ENCODE peak calls at places on chromosomes 5 and 9, in six cellular contexts. Z is tibial nerve, V is HepG2, X is spleen, O is uterus, G is lower leg skin. W is an unnamed sample.

GRCh38 chr5:178360231-178360925 is 127.8 kb upstream of the PHYKPL start:
- DNase-seq in Z (no peak), V (no peak), X (peak), O (no peak), G (no peak), W (no peak)

GRCh38 chr5:67195406-67196275 is 958 bp downstream of the CD180 start:
- DNase-seq in Z (no peak), V (no peak), X (no peak), O (no peak), G (no peak), W (no peak)

GRCh38 chr5:54834121-54834842 is 151.1 kb downstream of the ESM1 start:
- DNase-seq in Z (no peak), V (no peak), X (no peak), O (no peak), G (no peak), W (no peak)

GRCh38 chr9:133685653-133686504 is 49.7 kb downstream of the DBH start:
- DNase-seq in Z (no peak), V (no peak), X (peak), O (no peak), G (no peak), W (no peak)

GRCh38 chr5:95881833-95882232 is 59.3 kb upstream of the GLRX start:
- DNase-seq in Z (no peak), V (no peak), X (no peak), O (no peak), G (no peak), W (no peak)

GRCh38 chr9:133507246-133507965 is 17.4 kb downstream of the MYMK start:
- DNase-seq in Z (no peak), V (no peak), X (no peak), O (no peak), G (no peak), W (no peak)

GRCh38 chr5:157708866-157709265 is 22.4 kb upstream of the THG1L start:
- DNase-seq in Z (no peak), V (no peak), X (no peak), O (no peak), G (no peak), W (no peak)

GRCh38 chr5:118009761-118010297 is 978.5 kb downstream of the DTWD2 start:
- DNase-seq in Z (no peak), V (no peak), X (no peak), O (no peak), G (no peak), W (no peak)

GRCh38 chr5:97508864-97509263 is 325.8 kb upstream of the RIOK2 start:
- DNase-seq in Z (no peak), V (no peak), X (no peak), O (no peak), G (no peak), W (no peak)

GRCh38 chr5:128905225-128906110 is 59.8 kb upstream of the SLC27A6 start:
- DNase-seq in Z (peak), V (peak), X (no peak), O (peak), G (no peak), W (peak)

GRCh38 chr5:164277720-164278119 is 772.3 kb downstream of the MAT2B start:
- DNase-seq in Z (no peak), V (no peak), X (no peak), O (no peak), G (no peak), W (no peak)

GRCh38 chr9:70405808-70406445 is 8.5 kb downstream of the KLF9 start:
- DNase-seq in Z (no peak), V (no peak), X (no peak), O (peak), G (peak), W (no peak)

GRCh38 chr5:147857302-147858129 is 21.0 kb upstream of the SCGB3A2 start:
- DNase-seq in Z (peak), V (peak), X (no peak), O (peak), G (peak), W (peak)

GRCh38 chr5:31733365-31733764 is 94.4 kb downstream of the PDZD2 start:
- DNase-seq in Z (peak), V (no peak), X (no peak), O (no peak), G (peak), W (no peak)

GRCh38 chr9:97660847-97661246 is 27.2 kb downstream of the NCBP1 start:
- DNase-seq in Z (no peak), V (no peak), X (no peak), O (no peak), G (no peak), W (no peak)

GRCh38 chr5:76679231-76679630 is 36.7 kb upstream of the F2R start:
- DNase-seq in Z (no peak), V (no peak), X (no peak), O (peak), G (no peak), W (no peak)

GRCh38 chr9:87651431-87651830 is 74.5 kb upstream of the CTSL start:
- DNase-seq in Z (no peak), V (no peak), X (no peak), O (no peak), G (peak), W (no peak)

GRCh38 chr5:80105698-80106439 is 70.7 kb downstream of the THBS4 start:
- DNase-seq in Z (no peak), V (peak), X (no peak), O (no peak), G (no peak), W (no peak)

GRCh38 chr9:126419475-126419874 is 92.8 kb downstream of the MVB12B start:
- DNase-seq in Z (no peak), V (no peak), X (no peak), O (no peak), G (no peak), W (no peak)

GRCh38 chr9:3459076-3459475 is 66.7 kb downstream of the RFX3 start:
- DNase-seq in Z (no peak), V (no peak), X (no peak), O (no peak), G (no peak), W (no peak)

GRCh38 chr5:12080761-12081160 is 176.5 kb upstream of the CTNND2 start:
- DNase-seq in Z (no peak), V (no peak), X (no peak), O (no peak), G (no peak), W (no peak)

GRCh38 chr9:127832248-127832647 is 22.2 kb downstream of the ENG start:
- DNase-seq in Z (no peak), V (no peak), X (no peak), O (no peak), G (no peak), W (no peak)

GRCh38 chr9:1353291-1353690 is 303.1 kb downstream of the DMRT2 start:
- DNase-seq in Z (no peak), V (no peak), X (no peak), O (no peak), G (no peak), W (no peak)

GRCh38 chr9:1875921-1876448 is 139.2 kb upstream of the SMARCA2 start:
- DNase-seq in Z (no peak), V (no peak), X (peak), O (no peak), G (no peak), W (no peak)

GRCh38 chr5:75057551-75057950 is 5.2 kb upstream of the GCNT4 start:
- DNase-seq in Z (no peak), V (no peak), X (no peak), O (no peak), G (no peak), W (no peak)

GRCh38 chr9:137183980-137184595 is 4.3 kb downstream of the ANAPC2 start:
- DNase-seq in Z (no peak), V (no peak), X (no peak), O (no peak), G (no peak), W (no peak)

GRCh38 chr9:137184881-137185660 is 3.3 kb downstream of the ANAPC2 start:
- DNase-seq in Z (no peak), V (no peak), X (no peak), O (no peak), G (no peak), W (no peak)

GRCh38 chr9:137180491-137180890 is 7.9 kb downstream of the ANAPC2 start:
- DNase-seq in Z (no peak), V (no peak), X (no peak), O (no peak), G (no peak), W (no peak)

GRCh38 chr9:137181680-137182079 is 6.7 kb downstream of the ANAPC2 start:
- DNase-seq in Z (no peak), V (no peak), X (no peak), O (no peak), G (no peak), W (no peak)

GRCh38 chr9:137182836-137183235 is 5.5 kb downstream of the ANAPC2 start:
- DNase-seq in Z (no peak), V (no peak), X (no peak), O (no peak), G (no peak), W (no peak)
- TF ChIP-seq POLR2A in Z (no peak), V (no peak), X (no peak), O (no peak), G (no peak), W (no peak)

GRCh38 chr9:99821187-99822095 is at the start of gene NR4A3:
- DNase-seq in Z (peak), V (peak), X (peak), O (peak), G (peak), W (peak)
- TF ChIP-seq POLR2A in Z (peak), V (no peak), X (peak), O (peak), G (peak), W (peak)

DNA sequence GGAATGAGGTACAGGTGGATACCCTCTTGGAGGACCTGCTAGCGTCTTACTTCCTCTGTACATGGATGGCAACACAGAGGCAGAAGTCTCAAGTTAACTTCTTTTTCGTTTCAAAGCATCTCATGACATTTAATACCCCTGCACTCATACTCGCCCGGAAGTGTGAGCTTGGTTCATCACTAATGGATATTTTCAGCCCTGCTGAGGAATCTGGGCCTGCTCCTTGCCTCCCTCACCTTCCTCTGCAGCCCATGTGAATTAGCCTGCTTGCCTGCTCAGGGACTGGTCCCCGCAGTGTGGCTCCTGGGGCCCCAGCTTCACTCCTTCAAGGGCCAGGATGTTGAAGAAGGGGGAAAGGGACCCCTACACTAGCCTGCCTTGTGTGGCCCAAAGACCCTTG is 34.1 kb downstream of the GADD45G start:
- DNase-seq in Z (no peak), V (no peak), X (no peak), O (no peak), G (no peak), W (no peak)
- TF ChIP-seq POLR2A in Z (no peak), V (no peak), X (no peak), O (no peak), G (no peak), W (no peak)

DNA sequence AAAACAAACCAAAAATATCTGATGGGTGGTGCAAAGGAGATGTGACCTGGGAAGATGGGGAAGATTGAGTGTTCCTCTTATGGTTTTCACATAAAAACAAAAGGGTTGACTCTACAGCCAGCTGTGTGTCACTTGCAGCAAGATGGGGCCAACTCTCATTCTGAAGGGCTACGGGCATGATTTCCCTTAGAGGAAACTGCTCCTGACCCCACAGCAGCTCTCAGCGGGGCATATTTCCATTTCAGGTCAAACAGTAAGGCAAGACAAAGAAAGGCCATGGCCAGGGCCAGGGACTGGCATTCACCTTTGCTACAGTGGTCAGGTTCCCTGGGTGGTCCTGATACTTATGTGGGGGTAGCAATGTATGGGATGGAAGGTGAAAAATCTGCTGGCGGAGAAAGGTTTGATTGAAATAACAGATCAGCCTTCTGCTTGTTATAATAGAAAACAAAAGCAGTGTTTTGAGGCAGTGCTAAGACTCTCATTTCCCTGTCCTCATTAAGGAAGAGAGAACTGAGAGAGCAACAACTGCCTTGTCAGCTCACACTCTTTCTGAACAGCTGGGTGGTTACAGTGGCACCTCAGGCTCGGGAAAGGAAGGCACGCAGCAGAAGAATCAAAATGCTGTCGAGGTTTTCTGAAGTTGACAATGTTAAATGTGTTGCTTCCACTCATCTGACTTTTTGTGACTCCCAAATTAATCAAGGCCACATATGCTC is 120.7 kb upstream of the PCA3 start:
- DNase-seq in Z (no peak), V (no peak), X (peak), O (no peak), G (no peak), W (no peak)
- TF ChIP-seq POLR2A in Z (no peak), V (no peak), X (no peak), O (no peak), G (no peak), W (no peak)

GRCh38 chr5:151144275-151144674 is 13.3 kb downstream of the ANXA6 start:
- DNase-seq in Z (no peak), V (no peak), X (no peak), O (no peak), G (no peak), W (no peak)
- TF ChIP-seq POLR2A in Z (no peak), V (no peak), X (no peak), O (no peak), G (no peak), W (no peak)

GRCh38 chr9:131727795-131728545 is 11.9 kb downstream of the RAPGEF1 start:
- DNase-seq in Z (no peak), V (no peak), X (no peak), O (no peak), G (no peak), W (no peak)
- TF ChIP-seq POLR2A in Z (no peak), V (no peak), X (peak), O (no peak), G (no peak), W (no peak)

DNA sequence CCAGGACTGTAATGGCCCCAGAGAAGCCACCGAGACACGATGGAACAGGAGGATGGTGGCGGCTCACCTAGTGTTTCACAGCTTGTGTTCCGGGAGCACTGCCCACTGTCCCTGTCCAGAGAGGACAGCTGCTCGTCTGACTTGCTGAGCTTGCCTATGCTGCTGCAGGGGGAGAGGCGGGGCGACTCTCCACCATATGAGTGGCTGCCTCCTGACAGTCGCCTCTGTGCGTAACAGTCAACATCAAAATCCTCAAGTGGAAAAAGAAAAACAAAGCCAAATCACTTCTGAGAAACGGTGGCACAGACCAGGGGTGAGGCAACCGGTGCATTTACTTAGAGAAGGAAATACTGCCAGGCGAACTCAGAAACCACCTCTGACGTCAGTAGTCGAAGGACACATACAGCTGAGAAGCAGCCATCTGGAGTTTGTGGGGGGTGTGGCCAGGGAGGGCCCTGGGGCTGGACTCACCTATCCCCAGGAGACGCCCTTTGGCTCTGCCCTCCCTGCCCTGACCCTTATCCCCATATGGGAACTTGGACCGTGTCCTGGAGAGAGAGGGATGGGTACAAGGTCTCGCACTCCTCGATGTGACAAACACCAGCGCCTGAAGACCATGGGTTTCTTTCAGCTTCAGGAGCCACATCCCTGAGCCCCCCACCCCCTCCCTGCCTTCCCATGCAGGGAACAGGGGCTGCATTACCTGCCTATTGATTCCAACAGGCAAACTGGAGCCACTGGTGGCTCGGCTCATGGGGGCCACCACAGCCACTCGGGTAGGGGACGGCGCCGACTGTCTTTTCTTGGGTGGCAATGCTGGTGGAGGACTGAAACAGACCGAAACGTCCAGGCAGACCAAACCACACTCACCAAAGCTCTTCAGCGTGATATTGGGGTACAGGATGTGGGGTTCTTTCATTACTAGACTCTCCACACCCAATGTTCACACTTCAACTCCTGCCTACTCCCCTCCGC is 82.8 kb downstream of the PRRT1B start:
- DNase-seq in Z (no peak), V (no peak), X (peak), O (no peak), G (no peak), W (no peak)
- TF ChIP-seq POLR2A in Z (no peak), V (no peak), X (no peak), O (no peak), G (no peak), W (no peak)

DNA sequence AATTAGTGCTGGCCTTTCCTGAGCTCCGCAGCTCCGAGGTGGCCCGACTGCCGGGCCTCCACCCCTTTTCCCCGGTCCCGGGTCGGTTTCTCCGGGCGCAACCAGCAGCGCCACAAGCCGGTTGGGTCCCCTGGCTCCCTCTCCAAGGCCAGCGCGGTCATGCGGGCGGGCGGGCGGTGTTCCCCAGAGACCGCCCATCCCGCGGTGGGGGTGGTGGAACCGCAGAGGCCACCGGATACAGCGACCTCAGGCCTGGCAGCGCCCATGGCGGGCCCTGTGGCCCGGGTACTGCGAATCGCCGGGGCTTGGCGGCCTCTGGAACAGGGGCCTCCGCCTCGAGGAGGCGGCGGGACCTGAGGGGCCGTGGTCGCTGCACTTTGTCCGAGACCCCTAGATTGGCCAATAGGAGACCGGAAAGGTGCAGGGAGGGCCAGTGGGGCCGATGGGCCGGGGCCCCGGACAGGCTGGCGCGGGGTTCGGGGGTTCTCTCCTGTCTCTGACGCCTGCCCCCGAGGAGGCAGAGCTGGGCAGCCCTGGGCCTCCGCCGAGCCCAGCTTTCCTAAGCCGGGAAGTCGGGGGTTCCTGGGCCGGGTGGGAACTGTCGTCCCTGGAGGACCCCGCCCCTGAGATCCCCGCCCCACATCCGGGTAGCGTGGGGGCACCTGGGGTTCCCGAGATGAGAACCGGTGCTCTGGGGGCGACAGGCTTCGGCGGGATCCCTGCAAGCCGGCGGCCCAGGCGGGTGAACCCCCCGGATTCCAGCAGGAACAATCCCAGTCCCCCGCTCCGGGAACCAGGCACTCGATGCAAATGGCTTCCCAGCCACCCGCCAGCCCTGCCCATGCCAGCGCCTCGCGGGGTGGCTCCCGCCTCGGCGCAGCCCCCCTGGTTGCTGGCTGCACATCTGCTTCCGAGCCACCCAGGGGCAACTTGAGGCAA is 293.9 kb downstream of the ZSWIM6 start:
- DNase-seq in Z (peak), V (no peak), X (peak), O (peak), G (peak), W (peak)
- TF ChIP-seq POLR2A in Z (peak), V (no peak), X (no peak), O (no peak), G (no peak), W (peak)

GRCh38 chr5:176536132-176536901 is 885 bp downstream of the RNF44 start:
- DNase-seq in Z (peak), V (peak), X (peak), O (peak), G (peak), W (peak)
- TF ChIP-seq POLR2A in Z (no peak), V (no peak), X (no peak), O (no peak), G (no peak), W (no peak)